ENCODE peak calls at places on chromosome 21, in seven cellular contexts. U, E, R, F, P, V and N are unnamed samples.

GRCh38 chr21:39006653-39007417 is 176.4 kb downstream of the PSMG1 start:
- DNase-seq in U (no peak), E (no peak), R (peak; percentile 16), F (no peak), P (peak; percentile 83), V (no peak), N (no peak)

GRCh38 chr21:41387824-41388223 is 26.0 kb downstream of the MX2 start:
- DNase-seq in U (no peak), E (no peak), R (no peak), F (no peak), P (no peak), V (no peak), N (no peak)

GRCh38 chr21:38264581-38264980 is 7.8 kb downstream of the KCNJ15 start:
- DNase-seq in U (no peak), E (no peak), R (no peak), F (no peak), P (no peak), V (no peak), N (no peak)

GRCh38 chr21:28482657-28483056 is 510.0 kb downstream of the LTN1 start:
- DNase-seq in U (no peak), E (no peak), R (no peak), F (no peak), P (no peak), V (no peak), N (no peak)

GRCh38 chr21:40200962-40201361 is 333.7 kb downstream of the PCP4 start:
- DNase-seq in U (no peak), E (no peak), R (no peak), F (no peak), P (no peak), V (no peak), N (no peak)

GRCh38 chr21:33865996-33866575 is 49.5 kb downstream of the ATP5PO start:
- DNase-seq in U (no peak), E (no peak), R (no peak), F (no peak), P (no peak), V (no peak), N (no peak)

GRCh38 chr21:38669186-38669585 is 136.5 kb upstream of the ETS2 start:
- DNase-seq in U (no peak), E (peak; percentile 42), R (peak; percentile 19), F (peak; percentile 69), P (peak; percentile 39), V (no peak), N (no peak)

GRCh38 chr21:43012596-43012995 is 38.2 kb downstream of the PKNOX1 start:
- DNase-seq in U (no peak), E (no peak), R (no peak), F (no peak), P (no peak), V (no peak), N (no peak)

GRCh38 chr21:16794944-16795343 is 717.9 kb upstream of the CXADR start:
- DNase-seq in U (peak; percentile 42), E (peak; percentile 89), R (no peak), F (no peak), P (no peak), V (no peak), N (no peak)

GRCh38 chr21:26965567-26966359 is 1.1 kb downstream of the ADAMTS5 start:
- DNase-seq in U (no peak), E (peak; percentile 70), R (no peak), F (no peak), P (peak; percentile 19), V (no peak), N (no peak)

GRCh38 chr21:36038701-36039497 is 21.4 kb downstream of the SETD4 start:
- DNase-seq in U (no peak), E (no peak), R (no peak), F (no peak), P (no peak), V (no peak), N (no peak)

GRCh38 chr21:33800753-33801423 is 114.7 kb downstream of the ATP5PO start:
- DNase-seq in U (no peak), E (no peak), R (no peak), F (no peak), P (no peak), V (no peak), N (no peak)

GRCh38 chr21:33075596-33076195 is 5.8 kb downstream of the OLIG1 start:
- DNase-seq in U (no peak), E (no peak), R (no peak), F (no peak), P (no peak), V (no peak), N (no peak)

GRCh38 chr21:42391297-42391696 is 4.6 kb downstream of the TMPRSS3 start:
- DNase-seq in U (no peak), E (no peak), R (no peak), F (no peak), P (no peak), V (no peak), N (no peak)

GRCh38 chr21:17554619-17555472 is 42.0 kb downstream of the CXADR start:
- DNase-seq in U (no peak), E (peak; percentile 5), R (peak; percentile 20), F (no peak), P (no peak), V (no peak), N (no peak)

GRCh38 chr21:32392880-32393676 is at the start of gene URB1:
- DNase-seq in U (no peak), E (peak; percentile 79), R (peak; percentile 91), F (peak; percentile 97), P (peak; percentile 97), V (peak; percentile 92), N (no peak)